ENCODE peak calls at places on chromosome X, in seven cellular contexts. I is prostate gland, J is GM04504, M is GM23338, O is adipocyte, V is choroid plexus epithelial cell, G is HL-60. E is an unnamed sample.

GRCh38 chrX:45847966-45848365 is 647.3 kb upstream of the DIPK2B start:
- DNase-seq in J (no peak), V (peak; percentile 23), O (no peak), M (no peak), G (no peak), I (no peak), E (no peak)

GRCh38 chrX:10254746-10255145 is 98.0 kb downstream of the CLCN4 start:
- DNase-seq in V (peak; percentile 18), M (peak; percentile 1), O (peak; percentile 25), I (peak; percentile 4), J (no peak), G (peak; percentile 11), E (no peak)

GRCh38 chrX:149699761-149700160 is 12.1 kb upstream of the MAGEA11 start:
- DNase-seq in J (no peak), V (no peak), G (peak; percentile 20), O (no peak), M (no peak), I (no peak), E (no peak)

GRCh38 chrX:68249401-68249831 is 183.9 kb downstream of the OPHN1 start:
- DNase-seq in J (no peak), I (no peak), O (no peak), M (no peak), G (no peak), V (no peak), E (no peak)

GRCh38 chrX:103792916-103793540 is 16.4 kb downstream of the PLP1 start:
- DNase-seq in M (no peak), G (no peak), V (peak; percentile 69), O (peak; percentile 80), J (peak; percentile 40), I (no peak), E (no peak)

GRCh38 chrX:52574416-52575275 is 57.8 kb upstream of the XAGE1B start:
- DNase-seq in M (peak; percentile 80), I (peak; percentile 8), G (peak; percentile 19), J (peak; percentile 12), O (peak; percentile 72), V (peak; percentile 75), E (peak; percentile 13)

GRCh38 chrX:8254386-8254785 is 83.3 kb upstream of the VCX2 start:
- DNase-seq in J (no peak), V (no peak), O (no peak), G (no peak), I (no peak), M (no peak), E (no peak)

GRCh38 chrX:65644621-65645287 is 22.7 kb upstream of the MSN start:
- DNase-seq in V (peak; percentile 74), J (peak; percentile 71), M (no peak), G (no peak), O (peak; percentile 89), I (peak; percentile 75), E (peak; percentile 16)

GRCh38 chrX:292900-293897 is 12.0 kb downstream of the PLCXD1 start:
- DNase-seq in O (no peak), G (no peak), V (no peak), M (no peak), I (no peak), J (no peak), E (no peak)

GRCh38 chrX:12824944-12825343 is 33.7 kb downstream of the PRPS2 start:
- DNase-seq in M (no peak), I (no peak), O (no peak), G (no peak), V (no peak), J (no peak), E (no peak)

E was measured in kidney glomerular epithelial cell.